ENCODE peak calls at places on chromosomes 6 and 20, in eight cellular contexts. Q is GM23248; N is left ventricle myocardium inferior; E is A549; T is CD4-positive, alpha-beta memory T cell; G is GM23338; P is fibroblast of the aortic adventitia; Y is vagina. V is an unnamed sample.

GRCh38 chr20:11128131-11128831 is 454.5 kb upstream of the JAG1 start:
- DNase-seq in Q (peak), N (no peak), E (no peak), T (no peak), G (no peak), P (peak), Y (no peak), V (no peak)

GRCh38 chr6:52306972-52307849 is 22.7 kb upstream of the MCM3 start:
- DNase-seq in Q (no peak), N (peak), E (no peak), T (no peak), G (peak), P (no peak), Y (no peak), V (no peak)

GRCh38 chr6:15443119-15443518 is 197.2 kb downstream of the JARID2 start:
- DNase-seq in Q (peak), N (no peak), E (peak), T (no peak), G (no peak), P (peak), Y (no peak), V (no peak)

GRCh38 chr6:110392727-110393126 is 22.6 kb downstream of the DDO start:
- DNase-seq in Q (no peak), N (no peak), E (no peak), T (no peak), G (peak), P (no peak), Y (no peak), V (no peak)

GRCh38 chr6:152267967-152268845 is 369.0 kb downstream of the SYNE1 start:
- DNase-seq in Q (peak), N (no peak), E (peak), T (peak), G (peak), P (peak), Y (no peak), V (no peak)

GRCh38 chr6:131685266-131685780 is 15.9 kb downstream of the OR2A4 start:
- DNase-seq in Q (no peak), N (no peak), E (no peak), T (no peak), G (no peak), P (no peak), Y (no peak), V (no peak)

GRCh38 chr6:77181749-77182148 is 281.5 kb downstream of the HTR1B start:
- DNase-seq in Q (no peak), N (no peak), E (no peak), T (no peak), G (no peak), P (no peak), Y (no peak), V (no peak)

GRCh38 chr6:14806101-14806500 is 439.8 kb upstream of the JARID2 start:
- DNase-seq in Q (no peak), N (no peak), E (no peak), T (no peak), G (no peak), P (no peak), Y (no peak), V (no peak)

GRCh38 chr6:136985502-136985901 is 59.3 kb downstream of the IL20RA start:
- DNase-seq in Q (no peak), N (no peak), E (no peak), T (no peak), G (no peak), P (no peak), Y (no peak), V (no peak)

GRCh38 chr6:82906951-82907350 is 158.7 kb downstream of the UBE3D start:
- DNase-seq in Q (peak), N (no peak), E (no peak), T (no peak), G (no peak), P (peak), Y (no peak), V (peak)

GRCh38 chr6:27836783-27837635 is 75.2 kb downstream of the OR2B2 start:
- DNase-seq in Q (peak), N (no peak), E (peak), T (peak), G (peak), P (peak), Y (no peak), V (peak)

GRCh38 chr20:32439132-32439829 is 81.2 kb downstream of the ASXL1 start:
- DNase-seq in Q (peak), N (no peak), E (no peak), T (no peak), G (no peak), P (peak), Y (no peak), V (no peak)

GRCh38 chr6:165805604-165806003 is 142.6 kb upstream of the PDE10A start:
- DNase-seq in Q (no peak), N (no peak), E (no peak), T (no peak), G (peak), P (no peak), Y (no peak), V (no peak)

GRCh38 chr6:164690702-164691500 is 618.5 kb downstream of the C6orf118 start:
- DNase-seq in Q (no peak), N (no peak), E (no peak), T (no peak), G (no peak), P (no peak), Y (no peak), V (no peak)

GRCh38 chr6:166411721-166412151 is 29.0 kb upstream of the MPC1 start:
- DNase-seq in Q (no peak), N (no peak), E (no peak), T (peak), G (no peak), P (no peak), Y (no peak), V (no peak)

GRCh38 chr6:1363729-1364572 is 25.4 kb upstream of the FOXF2 start:
- DNase-seq in Q (peak), N (peak), E (peak), T (no peak), G (peak), P (peak), Y (no peak), V (no peak)

GRCh38 chr6:24545691-24546090 is 50.9 kb downstream of the ALDH5A1 start:
- DNase-seq in Q (no peak), N (no peak), E (no peak), T (no peak), G (no peak), P (no peak), Y (no peak), V (no peak)

GRCh38 chr6:130655586-130655985 is 171.6 kb upstream of the SMLR1 start:
- DNase-seq in Q (peak), N (no peak), E (no peak), T (no peak), G (no peak), P (peak), Y (no peak), V (no peak)

DNA sequence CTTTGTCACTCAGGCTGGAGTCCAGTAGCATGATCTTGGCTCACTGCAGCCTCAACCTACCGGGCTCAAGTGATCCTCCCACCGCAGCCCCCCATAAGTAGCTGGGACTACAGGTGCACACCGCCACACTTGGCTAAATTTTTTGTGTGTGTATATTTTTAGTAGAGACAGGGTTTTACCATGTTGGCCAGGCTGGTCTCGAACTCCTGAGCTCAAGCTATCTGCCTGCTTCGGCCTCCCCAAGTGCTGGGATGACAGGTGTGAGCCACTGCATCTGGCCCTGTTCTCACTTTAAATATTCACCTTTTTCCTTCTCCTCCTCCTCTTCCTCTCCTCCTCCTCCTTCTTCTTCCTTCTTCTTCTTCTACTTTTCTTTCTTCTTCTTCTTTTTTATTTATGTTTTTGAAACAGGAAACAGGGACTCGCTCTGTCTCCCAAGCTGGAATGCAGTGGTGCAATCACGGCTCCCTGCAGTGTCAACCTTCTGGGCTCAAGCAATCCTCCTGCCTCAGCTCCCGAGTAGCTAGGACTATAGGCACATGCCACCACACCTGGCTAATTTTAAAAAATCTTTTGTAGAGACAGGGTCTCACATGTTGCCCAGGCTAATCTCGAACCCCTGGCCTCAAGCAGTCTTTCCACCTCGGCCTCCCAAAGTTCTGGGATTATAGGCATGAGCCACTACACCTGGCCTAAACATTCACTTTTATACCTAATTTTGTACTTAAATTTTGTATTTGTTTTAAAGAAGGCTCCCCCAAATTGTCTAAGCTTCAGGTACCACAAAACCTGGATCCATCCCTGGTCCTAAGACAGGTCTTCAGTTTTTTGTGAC is 47.2 kb upstream of the NCOA3 start:
- DNase-seq in Q (no peak), N (no peak), E (no peak), T (no peak), G (no peak), P (no peak), Y (no peak), V (no peak)
- H3K4me3 ChIP-seq in Q (no peak), N (no peak), E (no peak), T (no peak), G (no peak), P (no peak), Y (no peak), V (no peak)

GRCh38 chr6:149717255-149717587 is 680 bp downstream of the LATS1 start:
- DNase-seq in Q (no peak), N (no peak), E (no peak), T (no peak), G (no peak), P (no peak), Y (no peak), V (no peak)

GRCh38 chr6:149714442-149714841 is 3.5 kb downstream of the LATS1 start:
- DNase-seq in Q (no peak), N (no peak), E (no peak), T (no peak), G (no peak), P (no peak), Y (no peak), V (no peak)

GRCh38 chr6:149717588-149718458 is at the start of gene LATS1:
- DNase-seq in Q (peak), N (peak), E (peak), T (peak), G (peak), P (peak), Y (peak), V (no peak)

GRCh38 chr6:149716584-149716983 is 1.3 kb downstream of the LATS1 start:
- DNase-seq in Q (peak), N (no peak), E (no peak), T (no peak), G (no peak), P (peak), Y (no peak), V (no peak)

GRCh38 chr6:149716181-149716580 is 1.7 kb downstream of the LATS1 start:
- DNase-seq in Q (peak), N (no peak), E (no peak), T (no peak), G (no peak), P (peak), Y (no peak), V (no peak)
- H3K4me3 ChIP-seq in Q (peak), N (peak), E (peak), T (no peak), G (peak), P (peak), Y (peak), V (peak)

GRCh38 chr20:57620999-57621398 is 773 bp upstream of the ZBP1 start:
- DNase-seq in Q (no peak), N (no peak), E (no peak), T (no peak), G (no peak), P (no peak), Y (no peak), V (no peak)
- H3K4me3 ChIP-seq in Q (no peak), N (no peak), E (no peak), T (peak), G (no peak), P (no peak), Y (no peak), V (no peak)

GRCh38 chr20:2800590-2801458 is at the start of gene CPXM1:
- DNase-seq in Q (no peak), N (no peak), E (no peak), T (no peak), G (peak), P (no peak), Y (no peak), V (no peak)
- H3K4me3 ChIP-seq in Q (peak), N (peak), E (peak), T (peak), G (peak), P (peak), Y (peak), V (peak)

GRCh38 chr6:50816947-50817637 is 1.6 kb upstream of the TFAP2B start:
- DNase-seq in Q (no peak), N (no peak), E (no peak), T (no peak), G (no peak), P (no peak), Y (no peak), V (no peak)

GRCh38 chr6:50817638-50817950 is 1.1 kb upstream of the TFAP2B start:
- DNase-seq in Q (no peak), N (no peak), E (no peak), T (no peak), G (no peak), P (no peak), Y (no peak), V (no peak)

GRCh38 chr6:50818673-50819072 is at the start of gene TFAP2B:
- DNase-seq in Q (no peak), N (no peak), E (no peak), T (no peak), G (no peak), P (no peak), Y (no peak), V (no peak)

GRCh38 chr6:50815436-50816114 is 3.1 kb upstream of the TFAP2B start:
- DNase-seq in Q (peak), N (no peak), E (no peak), T (no peak), G (no peak), P (peak), Y (no peak), V (peak)

GRCh38 chr6:50816115-50816675 is 2.5 kb upstream of the TFAP2B start:
- DNase-seq in Q (peak), N (peak), E (peak), T (peak), G (peak), P (peak), Y (no peak), V (peak)
- H3K4me3 ChIP-seq in Q (peak), N (peak), E (peak), T (peak), G (peak), P (peak), Y (peak), V (peak)

GRCh38 chr20:62859721-62860120 is 1.9 kb downstream of the TCFL5 start:
- DNase-seq in Q (no peak), N (no peak), E (no peak), T (no peak), G (no peak), P (no peak), Y (no peak), V (no peak)
- H3K4me3 ChIP-seq in Q (peak), N (no peak), E (no peak), T (no peak), G (peak), P (peak), Y (no peak), V (peak)

DNA sequence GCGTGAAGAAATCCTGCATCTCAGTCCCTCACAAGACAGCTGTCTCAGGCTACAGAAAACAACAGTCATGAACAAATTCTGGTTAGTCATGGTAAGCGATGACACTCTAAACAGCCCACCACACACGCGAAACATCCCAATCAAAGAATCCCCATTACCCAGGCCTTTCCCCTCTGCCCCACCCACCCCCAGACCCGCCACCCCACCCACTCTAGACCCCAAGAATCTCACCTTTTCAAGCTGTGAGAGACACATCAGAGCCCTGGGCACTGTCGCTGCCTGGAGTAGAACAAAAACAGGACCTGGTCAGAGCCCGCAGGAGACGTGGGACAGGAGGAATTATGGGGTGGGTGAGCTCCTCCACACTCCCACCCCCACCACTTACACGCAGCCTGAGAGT is 2.7 kb downstream of the HLA-B start:
- DNase-seq in Q (no peak), N (no peak), E (no peak), T (peak), G (no peak), P (no peak), Y (no peak), V (no peak)
- H3K4me3 ChIP-seq in Q (no peak), N (peak), E (no peak), T (peak), G (no peak), P (no peak), Y (no peak), V (no peak)

GRCh38 chr6:154757352-154758095 is 24.3 kb downstream of the SCAF8 start:
- DNase-seq in Q (no peak), N (no peak), E (no peak), T (no peak), G (no peak), P (no peak), Y (no peak), V (no peak)
- H3K4me3 ChIP-seq in Q (no peak), N (no peak), E (no peak), T (no peak), G (no peak), P (no peak), Y (no peak), V (no peak)

DNA sequence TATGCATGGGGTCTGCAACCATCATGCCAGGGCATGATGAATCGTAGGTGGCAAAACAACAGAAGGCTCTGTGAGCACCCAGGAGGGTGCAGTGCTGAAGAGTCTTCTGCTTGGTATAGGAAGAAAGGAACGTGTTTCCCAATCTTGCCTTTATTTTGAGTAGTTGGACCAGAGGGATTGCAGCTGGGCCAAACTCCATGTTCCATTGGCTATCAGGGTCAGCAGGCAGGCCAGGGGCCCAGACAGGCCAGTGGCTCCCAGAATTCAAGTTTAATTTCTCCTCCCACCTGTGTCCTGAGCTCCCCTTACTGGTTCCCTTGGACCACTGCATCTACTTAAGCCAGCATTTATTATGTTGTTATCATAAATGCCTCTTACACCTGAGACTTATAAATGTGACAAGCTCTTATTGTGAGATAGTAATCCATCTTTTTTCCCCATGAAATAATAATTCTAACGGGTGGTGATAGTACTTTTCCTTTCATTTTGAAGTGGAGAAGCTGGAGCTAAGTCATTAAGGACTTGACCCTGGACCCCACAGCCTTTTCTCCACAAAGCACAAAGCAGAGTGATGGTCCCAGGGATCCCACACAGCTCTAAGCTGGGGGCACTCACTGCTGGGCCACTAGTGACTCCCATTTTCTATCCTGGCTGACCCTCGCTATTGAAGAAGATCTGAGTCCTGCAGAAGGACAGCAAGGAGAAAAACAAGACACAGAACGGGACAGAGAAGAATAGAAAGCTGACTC is 809 bp upstream of the TRIM38 start:
- DNase-seq in Q (peak), N (no peak), E (peak), T (no peak), G (peak), P (peak), Y (peak), V (no peak)
- H3K4me3 ChIP-seq in Q (peak), N (peak), E (peak), T (peak), G (no peak), P (peak), Y (peak), V (no peak)

GRCh38 chr6:168888786-168889345 is 364.8 kb downstream of the THBS2 start:
- DNase-seq in Q (no peak), N (no peak), E (no peak), T (no peak), G (no peak), P (no peak), Y (no peak), V (no peak)

GRCh38 chr6:168886964-168887363 is 366.7 kb downstream of the THBS2 start:
- DNase-seq in Q (no peak), N (no peak), E (no peak), T (no peak), G (no peak), P (no peak), Y (no peak), V (no peak)

GRCh38 chr6:168886306-168886854 is 367.3 kb downstream of the THBS2 start:
- DNase-seq in Q (no peak), N (no peak), E (no peak), T (no peak), G (no peak), P (no peak), Y (no peak), V (no peak)

GRCh38 chr6:168888102-168888501 is 365.5 kb downstream of the THBS2 start:
- DNase-seq in Q (no peak), N (no peak), E (no peak), T (no peak), G (no peak), P (no peak), Y (no peak), V (no peak)

GRCh38 chr6:168887621-168888020 is 366.0 kb downstream of the THBS2 start:
- DNase-seq in Q (no peak), N (no peak), E (no peak), T (no peak), G (no peak), P (no peak), Y (no peak), V (no peak)
- H3K4me3 ChIP-seq in Q (no peak), N (no peak), E (no peak), T (no peak), G (no peak), P (no peak), Y (no peak), V (no peak)

V was measured in retinal pigment epithelial cell.